ENCODE peak calls at places on chromosomes 2 and 18, in six cellular contexts. One of them, this sample, is unnamed.

GRCh38 chr2:212979799-212980198 is 171.6 kb downstream of the IKZF2 start:
- DNase-seq in T-cell: no peak
- DNase-seq in cardiac muscle cell: no peak
- DNase-seq in NCI-H345: no peak
- DNase-seq in left ventricle myocardium superior: no peak
- DNase-seq in glomerular endothelial cell: no peak
- DNase-seq in this sample: no peak

GRCh38 chr2:71792926-71793761 is 339.8 kb downstream of the DYSF start:
- DNase-seq in glomerular endothelial cell: no peak
- DNase-seq in T-cell: no peak
- DNase-seq in cardiac muscle cell: no peak
- DNase-seq in left ventricle myocardium superior: no peak
- DNase-seq in NCI-H345: no peak
- DNase-seq in this sample: no peak

GRCh38 chr2:15058015-15058414 is 425.5 kb downstream of the LRATD1 start:
- DNase-seq in left ventricle myocardium superior: no peak
- DNase-seq in NCI-H345: no peak
- DNase-seq in T-cell: no peak
- DNase-seq in glomerular endothelial cell: no peak
- DNase-seq in cardiac muscle cell: no peak
- DNase-seq in this sample: no peak

GRCh38 chr2:169911119-169911518 is 83.9 kb downstream of the UBR3 start:
- DNase-seq in NCI-H345: no peak
- DNase-seq in glomerular endothelial cell: no peak
- DNase-seq in left ventricle myocardium superior: no peak
- DNase-seq in T-cell: no peak
- DNase-seq in cardiac muscle cell: no peak
- DNase-seq in this sample: no peak

GRCh38 chr18:80088823-80089222 is 20.2 kb upstream of the ADNP2 start:
- DNase-seq in cardiac muscle cell: no peak
- DNase-seq in NCI-H345: no peak
- DNase-seq in T-cell: no peak
- DNase-seq in left ventricle myocardium superior: no peak
- DNase-seq in glomerular endothelial cell: no peak
- DNase-seq in this sample: no peak

GRCh38 chr2:177143444-177143843 is 69.2 kb upstream of the HNRNPA3 start:
- DNase-seq in NCI-H345: no peak
- DNase-seq in T-cell: no peak
- DNase-seq in cardiac muscle cell: no peak
- DNase-seq in glomerular endothelial cell: peak; percentile 87
- DNase-seq in left ventricle myocardium superior: no peak
- DNase-seq in this sample: no peak

GRCh38 chr18:54995421-54995820 is 36.2 kb upstream of the CCDC68 start:
- DNase-seq in NCI-H345: no peak
- DNase-seq in left ventricle myocardium superior: no peak
- DNase-seq in glomerular endothelial cell: no peak
- DNase-seq in T-cell: no peak
- DNase-seq in cardiac muscle cell: no peak
- DNase-seq in this sample: no peak

GRCh38 chr2:203782262-203782976 is 76.0 kb downstream of the CD28 start:
- DNase-seq in cardiac muscle cell: peak; percentile 63
- DNase-seq in NCI-H345: peak; percentile 11
- DNase-seq in glomerular endothelial cell: peak; percentile 90
- DNase-seq in left ventricle myocardium superior: no peak
- DNase-seq in T-cell: peak; percentile 41
- DNase-seq in this sample: peak; percentile 35

GRCh38 chr2:108396845-108397244 is 19.1 kb downstream of the SULT1C4 start:
- DNase-seq in NCI-H345: no peak
- DNase-seq in T-cell: no peak
- DNase-seq in cardiac muscle cell: no peak
- DNase-seq in left ventricle myocardium superior: no peak
- DNase-seq in glomerular endothelial cell: no peak
- DNase-seq in this sample: no peak

GRCh38 chr2:107025869-107026380 is 140.0 kb upstream of the ST6GAL2 start:
- DNase-seq in T-cell: no peak
- DNase-seq in glomerular endothelial cell: no peak
- DNase-seq in NCI-H345: no peak
- DNase-seq in cardiac muscle cell: no peak
- DNase-seq in left ventricle myocardium superior: no peak
- DNase-seq in this sample: no peak